ENCODE peak calls at places on chromosomes 4 and X, in five cellular contexts. H is suprapubic skin, O is lower lobe of right lung, I is brain microvascular endothelial cell, Z is neural progenitor cell. S is an unnamed sample.

GRCh38 chr4:64144994-64145393 is 264.3 kb downstream of the TECRL start:
- DNase-seq in H (no peak), O (no peak), I (no peak), Z (no peak), S (no peak)

GRCh38 chr4:153222162-153222789 is 18.0 kb downstream of the TRIM2 start:
- DNase-seq in H (peak), O (no peak), I (peak), Z (peak), S (peak)

GRCh38 chr4:143512978-143513313 is 556 bp upstream of the SMARCA5 start:
- DNase-seq in H (no peak), O (no peak), I (no peak), Z (no peak), S (no peak)

GRCh38 chr4:54139332-54139731 is 39.4 kb downstream of the GSX2 start:
- DNase-seq in H (no peak), O (no peak), I (no peak), Z (no peak), S (no peak)

GRCh38 chr4:137749466-137749865 is 217.2 kb upstream of the PCDH18 start:
- DNase-seq in H (no peak), O (no peak), I (peak), Z (no peak), S (peak)

GRCh38 chr4:95091272-95091671 is 333.5 kb downstream of the BMPR1B start:
- DNase-seq in H (no peak), O (no peak), I (no peak), Z (peak), S (no peak)

GRCh38 chrX:154362085-154362742 is 12.2 kb downstream of the FLNA start:
- DNase-seq in H (no peak), O (no peak), I (no peak), Z (no peak), S (no peak)

GRCh38 chr4:100189820-100190642 is at the start of gene DDIT4L:
- DNase-seq in H (peak), O (peak), I (no peak), Z (peak), S (peak)

GRCh38 chrX:132612990-132613564 is 124.2 kb upstream of the MBNL3 start:
- DNase-seq in H (no peak), O (peak), I (peak), Z (peak), S (peak)

GRCh38 chr4:82798168-82799005 is at the start of gene SCD5:
- DNase-seq in H (peak), O (peak), I (no peak), Z (peak), S (peak)

GRCh38 chr4:82797048-82797590 is 1.5 kb downstream of the SCD5 start:
- DNase-seq in H (no peak), O (no peak), I (no peak), Z (peak), S (peak)

GRCh38 chr4:82801910-82802521 is 3.4 kb upstream of the SCD5 start:
- DNase-seq in H (no peak), O (no peak), I (no peak), Z (no peak), S (peak)

GRCh38 chr4:82799006-82799881 is 648 bp upstream of the SCD5 start:
- DNase-seq in H (no peak), O (no peak), I (no peak), Z (peak), S (no peak)

GRCh38 chr4:82797591-82798081 is 960 bp downstream of the SCD5 start:
- DNase-seq in H (no peak), O (no peak), I (no peak), Z (peak), S (no peak)
- H3K4me3 ChIP-seq in H (peak), O (peak), I (peak), Z (peak), S (peak)

DNA sequence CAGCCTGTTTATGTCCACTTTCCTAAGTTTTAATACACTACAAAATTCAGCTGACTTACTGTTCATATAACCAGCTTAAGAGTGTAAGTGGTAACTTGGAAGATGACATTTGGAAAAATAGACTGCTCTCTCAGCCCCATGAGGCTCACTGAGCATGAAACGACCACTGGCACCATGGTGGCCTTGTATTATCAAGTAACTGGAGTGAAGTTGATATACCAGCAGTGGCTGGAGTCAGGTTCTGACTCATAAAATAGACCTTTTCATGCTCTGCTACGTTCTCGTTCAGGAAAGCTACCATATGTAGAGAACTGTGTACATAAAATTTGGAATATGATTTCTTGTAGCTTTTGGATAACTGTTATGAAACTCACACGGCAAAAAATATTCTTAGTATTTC is 2151.5 kb upstream of the TENM3 start:
- DNase-seq in H (no peak), O (no peak), I (no peak), Z (no peak), S (no peak)
- TF ChIP-seq CTCF in H (no peak), O (no peak), I (no peak), Z (no peak), S (no peak)

GRCh38 chr4:106401157-106401556 is 32.6 kb upstream of the GIMD1 start:
- DNase-seq in H (no peak), O (no peak), I (no peak), Z (no peak), S (no peak)
- H3K4me3 ChIP-seq in H (no peak), O (no peak), I (no peak), Z (no peak), S (no peak)

GRCh38 chr4:3834921-3835521 is 68.8 kb downstream of the ADRA2C start:
- DNase-seq in H (no peak), O (peak), I (no peak), Z (no peak), S (no peak)
- TF ChIP-seq CTCF in H (no peak), O (no peak), I (no peak), Z (no peak), S (no peak)

GRCh38 chr4:786861-787300 is 39.0 kb downstream of the CPLX1 start:
- DNase-seq in H (peak), O (peak), I (no peak), Z (no peak), S (no peak)
- H3K4me3 ChIP-seq in H (peak), O (peak), I (no peak), Z (no peak), S (no peak)

GRCh38 chr4:104693601-104694201 is 199.0 kb upstream of the CXXC4 start:
- DNase-seq in H (no peak), O (no peak), I (no peak), Z (no peak), S (no peak)
- TF ChIP-seq CTCF in H (no peak), O (peak), I (peak), Z (peak), S (no peak)

DNA sequence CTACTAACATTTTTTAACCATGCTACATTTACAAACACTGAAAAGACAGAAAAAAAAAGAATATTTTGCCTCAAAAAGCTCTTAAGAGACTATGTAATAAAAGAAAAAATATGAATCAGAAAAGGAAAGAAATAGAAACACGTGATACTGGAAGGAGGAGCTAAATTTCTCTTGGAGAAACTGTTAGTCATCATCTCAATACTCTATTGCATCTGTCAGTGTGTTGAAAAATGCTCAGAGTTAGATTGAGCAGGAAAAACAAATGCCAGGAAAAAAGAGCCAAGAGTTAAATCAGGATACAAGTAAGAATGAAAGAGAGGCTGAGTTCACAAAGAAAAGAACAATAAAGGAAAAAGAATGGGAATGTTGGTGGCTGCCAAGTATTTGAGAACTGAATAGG is 2.6 kb downstream of the RAB28 start:
- DNase-seq in H (no peak), O (no peak), I (no peak), Z (peak), S (peak)
- H3K4me3 ChIP-seq in H (no peak), O (no peak), I (no peak), Z (peak), S (no peak)